ENCODE peak calls at places on chromosomes 2 and 18, in five cellular contexts. H, K, G, F and R are unnamed samples. For H3K4me1, the result is how much of the 10 kb centered on the place peaks cover.

GRCh38 chr18:6022840-6023239 is 127.5 kb upstream of the TMEM200C start:
- DNase-seq in H (peak), K (no peak), G (no peak), F (no peak), R (no peak)

GRCh38 chr18:10544093-10544748 is 18.4 kb downstream of the NAPG start:
- DNase-seq in H (peak), K (no peak), G (no peak), F (no peak), R (no peak)

GRCh38 chr18:25349131-25349925 is 2.6 kb downstream of the ZNF521 start:
- DNase-seq in H (peak), K (no peak), G (no peak), F (no peak), R (peak)

GRCh38 chr2:97969466-97970067 is 26.2 kb downstream of the TMEM131 start:
- DNase-seq in H (no peak), K (no peak), G (no peak), F (no peak), R (no peak)

GRCh38 chr2:176239016-176239415 is 30.2 kb upstream of the MTX2 start:
- DNase-seq in H (no peak), K (no peak), G (no peak), F (no peak), R (no peak)

GRCh38 chr2:71720283-71720560 is 266.9 kb downstream of the DYSF start:
- DNase-seq in H (no peak), K (no peak), G (no peak), F (no peak), R (no peak)

GRCh38 chr18:8301427-8302172 is 307.6 kb upstream of the RAB12 start:
- DNase-seq in H (no peak), K (no peak), G (no peak), F (no peak), R (no peak)

GRCh38 chr2:26573241-26573925 is 67.8 kb downstream of the CIB4 start:
- DNase-seq in H (no peak), K (no peak), G (no peak), F (no peak), R (no peak)

GRCh38 chr2:205188516-205189138 is 493.7 kb upstream of the NRP2 start:
- DNase-seq in H (peak), K (no peak), G (no peak), F (no peak), R (peak)

GRCh38 chr2:69830045-69830905 is 815 bp downstream of the GMCL1 start:
- DNase-seq in H (peak), K (peak), G (no peak), F (no peak), R (peak)

GRCh38 chr2:159396796-159397195 is 110.3 kb upstream of the WDSUB1 start:
- DNase-seq in H (no peak), K (no peak), G (no peak), F (no peak), R (no peak)

GRCh38 chr2:85997016-85997970 is 108.4 kb downstream of the POLR1A start:
- DNase-seq in H (no peak), K (peak), G (no peak), F (no peak), R (no peak)

GRCh38 chr18:51125976-51126375 is 71.5 kb downstream of the MEX3C start:
- DNase-seq in H (no peak), K (no peak), G (no peak), F (no peak), R (no peak)

GRCh38 chr2:191218292-191218898 is 26.8 kb upstream of the MYO1B start:
- DNase-seq in H (peak), K (peak), G (peak), F (no peak), R (peak)

GRCh38 chr2:241132549-241133435 is 16.5 kb downstream of the PASK start:
- DNase-seq in H (no peak), K (no peak), G (no peak), F (no peak), R (no peak)

GRCh38 chr18:34493566-34494358 is 216.3 kb upstream of the DTNA start:
- DNase-seq in H (peak), K (no peak), G (no peak), F (no peak), R (no peak)

GRCh38 chr2:108354171-108354570 is 23.6 kb upstream of the SULT1C4 start:
- DNase-seq in H (no peak), K (no peak), G (no peak), F (no peak), R (no peak)

GRCh38 chr18:37135177-37135576 is 306.2 kb downstream of the KIAA1328 start:
- DNase-seq in H (no peak), K (no peak), G (no peak), F (no peak), R (no peak)

GRCh38 chr2:85751300-85751575 is 2.6 kb upstream of the ATOH8 start:
- DNase-seq in H (no peak), K (no peak), G (no peak), F (no peak), R (no peak)

GRCh38 chr2:219947575-219947974 is 320.1 kb downstream of the SLC4A3 start:
- DNase-seq in H (no peak), K (no peak), G (no peak), F (no peak), R (no peak)

GRCh38 chr2:201621293-201621999 is 21.9 kb downstream of the TMEM237 start:
- DNase-seq in H (no peak), K (no peak), G (no peak), F (no peak), R (no peak)

GRCh38 chr2:103859238-103859637 is 994.7 kb upstream of the POU3F3 start:
- DNase-seq in H (peak), K (no peak), G (no peak), F (no peak), R (no peak)

GRCh38 chr2:4499316-4499715 is 795.9 kb downstream of the DCDC2C start:
- DNase-seq in H (no peak), K (no peak), G (no peak), F (no peak), R (no peak)

GRCh38 chr2:170235860-170236638 is 58.1 kb downstream of the MYO3B start:
- DNase-seq in H (peak), K (peak), G (peak), F (no peak), R (no peak)

GRCh38 chr2:73448856-73449255 is 63.2 kb downstream of the ALMS1 start:
- DNase-seq in H (no peak), K (no peak), G (no peak), F (no peak), R (no peak)

GRCh38 chr2:129799036-129799958 is 180.2 kb upstream of the RAB6C start:
- DNase-seq in H (no peak), K (no peak), G (no peak), F (no peak), R (no peak)

GRCh38 chr2:70871398-70872211 is 36.0 kb upstream of the CD207 start:
- DNase-seq in H (peak), K (peak), G (peak), F (no peak), R (peak)

GRCh38 chr2:219446101-219446504 is 11.5 kb downstream of the SPEG start:
- DNase-seq in H (peak), K (no peak), G (no peak), F (no peak), R (no peak)

GRCh38 chr2:168190590-168191336 is 56.6 kb downstream of the STK39 start:
- DNase-seq in H (peak), K (no peak), G (no peak), F (no peak), R (no peak)

GRCh38 chr2:168192143-168192785 is 55.1 kb downstream of the STK39 start:
- DNase-seq in H (no peak), K (no peak), G (no peak), F (no peak), R (no peak)

GRCh38 chr2:168188011-168188410 is 59.4 kb downstream of the STK39 start:
- DNase-seq in H (no peak), K (no peak), G (no peak), F (no peak), R (no peak)

GRCh38 chr2:168192839-168193616 is 54.4 kb downstream of the STK39 start:
- DNase-seq in H (peak), K (no peak), G (no peak), F (no peak), R (no peak)

GRCh38 chr2:168189835-168190426 is 57.5 kb downstream of the STK39 start:
- DNase-seq in H (no peak), K (no peak), G (peak), F (no peak), R (peak)
- TF ChIP-seq POLR2AphosphoS5 in H (no peak), K (no peak), G (peak), F (no peak), R (no peak)

GRCh38 chr2:217932661-217933325 is 70.0 kb downstream of the TNS1 start:
- DNase-seq in H (peak), K (no peak), G (no peak), F (no peak), R (no peak)

GRCh38 chr2:217930783-217931563 is 71.8 kb downstream of the TNS1 start:
- DNase-seq in H (no peak), K (no peak), G (no peak), F (no peak), R (no peak)

GRCh38 chr2:217929757-217930707 is 72.8 kb downstream of the TNS1 start:
- DNase-seq in H (no peak), K (no peak), G (no peak), F (no peak), R (peak)

GRCh38 chr2:217933326-217933993 is 69.3 kb downstream of the TNS1 start:
- DNase-seq in H (no peak), K (no peak), G (no peak), F (no peak), R (no peak)

DNA sequence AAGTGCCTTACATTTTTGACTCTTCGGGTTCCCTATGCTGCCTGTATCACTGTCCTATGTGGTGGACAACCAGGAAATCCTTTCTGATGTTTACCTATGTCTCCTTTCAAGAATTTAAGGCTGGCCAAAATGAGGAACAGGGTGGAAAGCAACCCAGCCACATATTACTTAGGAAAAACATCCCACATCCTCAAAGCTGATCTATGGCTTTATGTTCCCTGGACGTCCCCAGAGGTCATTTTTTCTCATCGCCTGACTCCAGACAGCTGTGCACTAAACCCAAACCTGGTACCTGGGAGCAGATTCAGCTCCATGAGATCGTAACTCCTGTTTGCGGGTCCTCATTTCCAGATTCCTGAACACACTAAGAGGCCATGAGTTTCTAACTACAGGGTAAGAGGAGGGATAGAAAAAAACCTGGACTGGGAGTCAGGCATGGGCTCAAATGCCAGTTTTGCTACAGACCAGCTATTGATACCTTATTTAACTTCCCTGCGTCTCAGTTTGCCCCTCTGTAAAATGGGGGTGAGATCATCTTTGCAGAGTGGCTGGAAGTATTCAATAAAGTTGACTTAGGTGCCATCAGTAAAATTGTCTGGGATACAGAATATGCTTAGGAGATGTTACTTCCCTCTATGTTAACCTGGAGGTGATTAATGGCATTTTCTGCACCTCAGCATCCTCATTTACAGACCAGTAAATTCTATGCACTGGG is 70.8 kb downstream of the TNS1 start:
- DNase-seq in H (no peak), K (no peak), G (no peak), F (no peak), R (no peak)
- H3K4me3 ChIP-seq in H (no peak), K (no peak), G (no peak), F (no peak), R (no peak)

GRCh38 chr2:37550197-37550596 is 121.2 kb downstream of the CDC42EP3 start:
- DNase-seq in H (no peak), K (no peak), G (no peak), F (no peak), R (no peak)
- H3K4me1 ChIP-seq in H (under half), K (under half), G (under half), F (under half), R (under half)

DNA sequence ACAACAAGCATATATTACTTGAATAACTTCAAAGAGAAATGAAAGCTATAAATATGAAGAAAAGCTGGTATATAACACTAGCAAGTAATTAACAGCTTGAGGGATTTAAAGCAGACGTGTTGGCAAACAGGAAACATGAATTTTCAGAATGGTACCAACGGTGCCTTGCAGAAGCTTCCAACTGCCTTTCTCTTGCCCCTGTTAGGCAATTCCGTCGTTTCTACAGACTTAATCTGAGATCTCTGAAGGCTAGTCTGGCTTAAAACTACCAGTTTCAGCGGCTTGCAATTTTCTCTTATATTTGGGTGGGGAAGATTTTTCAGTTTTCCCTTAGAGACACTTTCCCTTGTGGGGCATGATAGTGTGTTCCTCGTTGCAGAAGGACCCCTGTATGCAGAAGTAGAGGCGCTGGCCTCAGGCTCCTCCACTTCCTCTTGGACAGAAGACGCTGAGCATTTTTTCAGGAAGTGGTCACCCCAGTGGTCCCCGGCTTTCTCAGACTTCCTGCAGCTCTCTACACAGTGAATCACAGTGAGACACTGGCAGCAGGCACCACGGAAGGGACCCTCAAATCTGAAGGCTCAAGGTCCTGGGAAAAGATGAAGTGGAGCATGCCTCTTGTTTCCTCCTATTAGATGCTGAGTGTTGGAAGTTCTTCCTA is 56.2 kb upstream of the SLC16A14 start:
- DNase-seq in H (no peak), K (no peak), G (no peak), F (no peak), R (peak)
- TF ChIP-seq POLR2AphosphoS5 in H (no peak), K (no peak), G (no peak), F (no peak), R (no peak)

GRCh38 chr2:11829324-11829946 is 83.0 kb downstream of the LPIN1 start:
- DNase-seq in H (peak), K (peak), G (peak), F (no peak), R (peak)
- H3K4me3 ChIP-seq in H (peak), K (peak), G (peak), F (peak), R (no peak)

DNA sequence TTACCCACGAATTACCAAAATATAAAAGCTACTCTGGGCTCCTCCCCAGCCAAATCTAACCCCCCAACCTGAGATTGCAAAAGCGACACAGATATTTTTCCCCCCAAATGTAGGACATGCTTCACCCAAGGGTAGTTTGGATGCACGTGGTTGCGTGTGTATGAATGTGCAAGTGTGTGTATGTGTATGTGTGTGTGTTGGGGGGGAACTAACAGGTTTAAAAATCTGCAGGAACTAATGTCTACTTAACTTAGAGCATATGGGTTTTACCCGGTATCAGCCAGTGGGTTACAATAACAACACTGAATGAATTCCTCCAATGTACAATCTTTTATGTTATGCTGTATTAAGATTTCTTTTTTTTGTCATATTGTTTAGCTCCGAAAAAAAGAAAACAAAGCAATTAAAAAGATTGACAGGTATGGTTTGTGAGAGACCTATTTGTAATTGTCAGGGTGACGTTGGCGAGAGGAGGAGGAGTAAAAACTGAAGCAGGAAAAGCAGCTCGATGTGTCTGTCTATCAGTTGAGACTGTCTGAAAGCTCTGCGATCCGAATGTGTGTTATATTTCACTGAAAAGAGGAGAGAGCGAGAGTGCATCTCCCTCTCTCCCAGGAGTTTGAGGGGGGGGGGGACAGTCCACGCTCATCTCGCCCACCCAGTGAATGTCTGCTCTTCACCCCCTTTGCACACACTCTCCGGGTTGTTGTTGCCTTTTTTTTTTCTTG is at the start of gene TSHZ1:
- DNase-seq in H (peak), K (peak), G (peak), F (no peak), R (peak)
- H3K4me1 ChIP-seq in H (under half), K (under half), G (under half), F (half or more), R (half or more)

GRCh38 chr2:11348209-11348749 is 3.8 kb upstream of the ROCK2 start:
- DNase-seq in H (no peak), K (no peak), G (no peak), F (no peak), R (no peak)
- TF ChIP-seq POLR2AphosphoS5 in H (no peak), K (no peak), G (no peak), F (no peak), R (no peak)

DNA sequence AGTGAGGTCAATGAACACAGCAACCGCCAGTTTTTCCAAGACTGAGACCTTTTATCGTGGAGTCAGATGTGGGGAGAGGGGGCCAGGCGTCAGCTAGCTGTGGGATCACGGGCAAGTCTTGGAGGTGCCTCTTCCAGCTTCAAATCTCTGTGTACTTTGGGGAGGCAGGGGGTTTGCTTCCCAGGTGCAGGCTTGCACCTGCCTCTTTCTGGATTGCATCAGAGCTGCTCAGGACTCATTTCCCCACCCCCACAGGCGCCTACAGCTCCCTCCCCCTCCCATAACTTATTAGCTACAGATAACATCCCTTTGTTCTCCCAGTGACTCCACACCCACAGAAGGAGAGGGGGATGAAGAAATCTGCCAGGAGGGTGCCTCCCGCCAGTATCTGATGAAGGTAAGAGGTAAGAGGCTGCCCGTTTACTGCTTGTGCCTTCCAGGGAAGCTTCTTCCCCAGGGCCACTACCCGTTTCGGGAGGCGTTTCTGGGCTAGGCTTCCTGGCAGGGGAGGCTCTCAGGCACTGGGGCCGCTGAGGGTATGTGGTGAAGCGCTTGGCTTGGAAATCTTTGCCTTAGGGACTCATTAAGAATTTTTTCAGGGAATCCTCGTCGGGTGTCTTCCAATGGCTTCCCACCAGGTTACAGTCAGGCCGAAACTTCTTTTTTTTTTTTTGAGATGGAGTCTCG is 18.8 kb upstream of the MRPL33 start:
- DNase-seq in H (peak), K (peak), G (no peak), F (no peak), R (peak)
- H3K4me3 ChIP-seq in H (peak), K (peak), G (peak), F (peak), R (no peak)